ENCODE peak calls at places on chromosomes 3 and 15, in nine cellular contexts. J is AG08396, S is NCI-H1436, N is myocyte, G is B cell, H is NCI-H2081, U is NCI-H524 treated with DMSO at 0.1 percent for 48 hours, D is AG09309, A is fibroblast of the aortic adventitia. V is an unnamed sample.
A peak's percentile ranks its signal among the peaks of the same experiment; 100 is the strongest.

GRCh38 chr3:31079691-31080090 is 185.2 kb upstream of the GADL1 start:
- DNase-seq in D (no peak), J (no peak), G (no peak), U (no peak), H (no peak), A (no peak), N (no peak), S (no peak), V (no peak)

GRCh38 chr15:99137111-99137546 is 32.2 kb downstream of the SYNM start:
- DNase-seq in H (peak; percentile 99), A (no peak), G (no peak), U (no peak), D (no peak), N (no peak), J (no peak), S (no peak), V (no peak)

GRCh38 chr15:51108933-51109550 is 14.3 kb upstream of the TNFAIP8L3 start:
- DNase-seq in N (peak; percentile 96), A (peak; percentile 97), S (no peak), U (no peak), G (no peak), D (peak; percentile 75), J (peak; percentile 61), H (no peak), V (no peak)

GRCh38 chr3:128273841-128274573 is 120.7 kb downstream of the EEFSEC start:
- DNase-seq in U (no peak), N (no peak), J (no peak), S (no peak), A (no peak), H (no peak), G (no peak), D (no peak), V (no peak)

GRCh38 chr3:122063908-122064307 is 8.7 kb downstream of the CD86 start:
- DNase-seq in S (no peak), N (no peak), H (no peak), D (no peak), A (no peak), J (no peak), G (no peak), U (no peak), V (no peak)

GRCh38 chr15:38010390-38010789 is 76.0 kb downstream of the TMCO5A start:
- DNase-seq in A (no peak), H (no peak), S (no peak), G (no peak), D (no peak), N (peak; percentile 32), U (no peak), J (no peak), V (no peak)

GRCh38 chr3:62601238-62601856 is 228.0 kb upstream of the FEZF2 start:
- DNase-seq in S (no peak), N (peak; percentile 80), G (no peak), J (peak; percentile 32), U (peak; percentile 55), H (no peak), D (no peak), A (peak; percentile 69), V (no peak)

GRCh38 chr3:174844746-174845145 is 14.4 kb upstream of the NAALADL2 start:
- DNase-seq in S (no peak), H (peak; percentile 73), G (no peak), U (no peak), D (no peak), N (no peak), A (no peak), J (no peak), V (no peak)

GRCh38 chr3:21421096-21421495 is 329.9 kb downstream of the ZNF385D start:
- DNase-seq in S (no peak), D (no peak), N (no peak), A (no peak), H (no peak), U (no peak), J (no peak), G (no peak), V (no peak)

GRCh38 chr3:181431743-181432142 is 280.0 kb upstream of the SOX2 start:
- DNase-seq in J (no peak), D (no peak), U (no peak), H (no peak), A (no peak), G (no peak), S (no peak), N (no peak), V (no peak)

GRCh38 chr3:141939759-141940158 is 63.3 kb downstream of the ATP1B3 start:
- DNase-seq in U (no peak), A (no peak), S (no peak), G (no peak), J (no peak), H (no peak), N (no peak), D (no peak), V (no peak)

GRCh38 chr15:72584006-72584405 is 70.5 kb upstream of the GOLGA6B start:
- DNase-seq in G (no peak), U (no peak), D (no peak), N (no peak), J (peak; percentile 24), S (no peak), A (no peak), H (no peak), V (no peak)

GRCh38 chr3:17802993-17803392 is 60.6 kb upstream of the TBC1D5 start:
- DNase-seq in A (no peak), J (no peak), H (no peak), D (no peak), S (no peak), U (no peak), G (no peak), N (no peak), V (no peak)

GRCh38 chr3:138898301-138898700 is 48.6 kb downstream of the FOXL2 start:
- DNase-seq in U (no peak), J (peak; percentile 35), S (no peak), G (no peak), D (peak; percentile 40), N (peak; percentile 26), A (peak; percentile 94), H (no peak), V (no peak)

GRCh38 chr3:111944377-111944776 is 34.4 kb upstream of the ABHD10 start:
- DNase-seq in U (no peak), G (no peak), N (no peak), S (no peak), J (no peak), A (no peak), D (no peak), H (no peak), V (no peak)

GRCh38 chr3:139355502-139355901 is 11.7 kb downstream of the MRPS22 start:
- DNase-seq in G (no peak), A (peak; percentile 57), D (peak; percentile 39), S (no peak), U (no peak), J (peak; percentile 21), N (peak; percentile 9), H (no peak), V (no peak)

GRCh38 chr15:101307048-101307896 is 12.2 kb upstream of the SNRPA1 start:
- DNase-seq in J (no peak), U (no peak), H (no peak), S (no peak), D (no peak), N (no peak), G (no peak), A (no peak), V (no peak)

GRCh38 chr15:41513282-41514227 is at the start of gene LTK:
- DNase-seq in A (no peak), S (no peak), G (peak; percentile 47), U (peak; percentile 37), H (no peak), N (peak; percentile 95), J (peak; percentile 52), D (no peak), V (peak; percentile 70)

GRCh38 chr3:59133350-59133749 is 83.5 kb upstream of the CFAP20DC start:
- DNase-seq in U (no peak), A (peak; percentile 67), S (no peak), J (peak; percentile 8), N (no peak), G (no peak), D (peak; percentile 35), H (no peak), V (no peak)

GRCh38 chr3:197811343-197811742 is 20.3 kb downstream of the LRCH3 start:
- DNase-seq in D (peak; percentile 77), S (no peak), N (peak; percentile 58), H (no peak), J (peak; percentile 51), U (no peak), G (no peak), A (peak; percentile 89), V (no peak)

GRCh38 chr3:123313889-123314288 is 112.1 kb downstream of the SEC22A start:
- DNase-seq in D (no peak), S (no peak), J (no peak), A (no peak), G (no peak), U (no peak), H (no peak), N (no peak), V (no peak)

GRCh38 chr3:168570404-168571173 is 474.9 kb upstream of the GOLIM4 start:
- DNase-seq in A (no peak), J (no peak), U (no peak), S (no peak), D (no peak), H (no peak), G (no peak), N (no peak), V (no peak)

GRCh38 chr3:177904661-177905060 is 631.6 kb upstream of the KCNMB2 start:
- DNase-seq in G (no peak), J (peak; percentile 41), A (no peak), U (no peak), H (no peak), D (no peak), S (no peak), N (peak; percentile 43), V (no peak)

GRCh38 chr15:64842986-64843561 is 1.4 kb downstream of the PLEKHO2 start:
- DNase-seq in J (peak; percentile 62), N (peak; percentile 56), G (peak; percentile 59), A (peak; percentile 71), U (no peak), S (no peak), H (no peak), D (no peak), V (peak; percentile 32)

GRCh38 chr3:156811092-156811862 is 14.9 kb upstream of the LEKR1 start:
- DNase-seq in H (no peak), S (no peak), U (no peak), J (no peak), N (no peak), A (peak; percentile 65), D (peak; percentile 80), G (no peak), V (no peak)

GRCh38 chr3:56989434-56990294 is 70.8 kb upstream of the SPATA12 start:
- DNase-seq in D (no peak), U (no peak), A (peak; percentile 88), H (no peak), G (no peak), N (no peak), J (no peak), S (no peak), V (no peak)

GRCh38 chr3:61908344-61908743 is 347.0 kb downstream of the PTPRG start:
- DNase-seq in H (no peak), N (no peak), U (no peak), G (no peak), D (peak; percentile 75), S (no peak), A (peak; percentile 44), J (peak; percentile 22), V (no peak)

GRCh38 chr3:16510620-16511319 is 2.7 kb downstream of the RFTN1 start:
- DNase-seq in H (no peak), U (no peak), A (no peak), S (no peak), J (no peak), D (no peak), N (no peak), G (no peak), V (no peak)

GRCh38 chr3:195147649-195148121 is 123.3 kb downstream of the XXYLT1 start:
- DNase-seq in D (no peak), N (no peak), S (no peak), A (peak; percentile 74), H (no peak), G (peak; percentile 59), J (peak; percentile 61), U (no peak), V (peak; percentile 82)

GRCh38 chr15:40928351-40928974 is 677 bp upstream of the DLL4 start:
- DNase-seq in S (peak; percentile 86), D (no peak), A (no peak), G (no peak), H (peak; percentile 65), J (no peak), N (no peak), U (peak; percentile 57), V (no peak)

V was measured in GM13977.